ENCODE peak calls at places on chromosome 5, in seven cellular contexts. A, J, V, P, F, G and X are unnamed samples.

GRCh38 chr5:126614189-126614588 is 13.4 kb downstream of the PHAX start:
- DNase-seq in A (no peak), J (no peak), V (peak; percentile 17), P (no peak), F (no peak), G (no peak), X (no peak)

GRCh38 chr5:147727200-147727599 is 55.3 kb downstream of the JAKMIP2 start:
- DNase-seq in A (no peak), J (no peak), V (no peak), P (no peak), F (no peak), G (no peak), X (no peak)

GRCh38 chr5:137603891-137604290 is 104.8 kb upstream of the SPOCK1 start:
- DNase-seq in A (no peak), J (no peak), V (no peak), P (no peak), F (no peak), G (no peak), X (no peak)

GRCh38 chr5:120396186-120396585 is 67.9 kb upstream of the PRR16 start:
- DNase-seq in A (no peak), J (no peak), V (no peak), P (no peak), F (no peak), G (no peak), X (no peak)

GRCh38 chr5:179698935-179699639 is at the start of gene CANX:
- DNase-seq in A (no peak), J (no peak), V (no peak), P (no peak), F (no peak), G (peak; percentile 49), X (no peak)

GRCh38 chr5:43192558-43193170 is 639 bp downstream of the NIM1K start:
- DNase-seq in A (no peak), J (no peak), V (peak; percentile 49), P (no peak), F (peak; percentile 39), G (no peak), X (no peak)

GRCh38 chr5:127957183-127957582 is 126.4 kb upstream of the SLC12A2 start:
- DNase-seq in A (peak; percentile 10), J (no peak), V (no peak), P (no peak), F (peak; percentile 53), G (no peak), X (no peak)

GRCh38 chr5:78731884-78732283 is 83.3 kb upstream of the LHFPL2 start:
- DNase-seq in A (no peak), J (no peak), V (no peak), P (no peak), F (no peak), G (no peak), X (no peak)

GRCh38 chr5:44574626-44575025 is 185.4 kb upstream of the FGF10 start:
- DNase-seq in A (no peak), J (no peak), V (no peak), P (no peak), F (no peak), G (no peak), X (no peak)

GRCh38 chr5:134649163-134649916 is 755 bp downstream of the SEC24A start:
- DNase-seq in A (no peak), J (no peak), V (no peak), P (no peak), F (peak; percentile 39), G (peak; percentile 55), X (no peak)

GRCh38 chr5:109062669-109063068 is 315.0 kb downstream of the FER start:
- DNase-seq in A (no peak), J (no peak), V (no peak), P (no peak), F (no peak), G (no peak), X (no peak)

GRCh38 chr5:74389531-74390305 is 250.8 kb downstream of the ENC1 start:
- DNase-seq in A (no peak), J (no peak), V (no peak), P (no peak), F (peak; percentile 24), G (no peak), X (no peak)

GRCh38 chr5:449151-449550 is 6.2 kb downstream of the EXOC3 start:
- DNase-seq in A (no peak), J (no peak), V (no peak), P (no peak), F (no peak), G (no peak), X (no peak)

GRCh38 chr5:178325311-178326053 is 92.9 kb upstream of the PHYKPL start:
- DNase-seq in A (no peak), J (no peak), V (no peak), P (no peak), F (no peak), G (no peak), X (no peak)
- TF ChIP-seq YY1 in A (no peak), J (no peak), V (no peak), P (no peak), F (no peak), G (no peak), X (no peak)

DNA sequence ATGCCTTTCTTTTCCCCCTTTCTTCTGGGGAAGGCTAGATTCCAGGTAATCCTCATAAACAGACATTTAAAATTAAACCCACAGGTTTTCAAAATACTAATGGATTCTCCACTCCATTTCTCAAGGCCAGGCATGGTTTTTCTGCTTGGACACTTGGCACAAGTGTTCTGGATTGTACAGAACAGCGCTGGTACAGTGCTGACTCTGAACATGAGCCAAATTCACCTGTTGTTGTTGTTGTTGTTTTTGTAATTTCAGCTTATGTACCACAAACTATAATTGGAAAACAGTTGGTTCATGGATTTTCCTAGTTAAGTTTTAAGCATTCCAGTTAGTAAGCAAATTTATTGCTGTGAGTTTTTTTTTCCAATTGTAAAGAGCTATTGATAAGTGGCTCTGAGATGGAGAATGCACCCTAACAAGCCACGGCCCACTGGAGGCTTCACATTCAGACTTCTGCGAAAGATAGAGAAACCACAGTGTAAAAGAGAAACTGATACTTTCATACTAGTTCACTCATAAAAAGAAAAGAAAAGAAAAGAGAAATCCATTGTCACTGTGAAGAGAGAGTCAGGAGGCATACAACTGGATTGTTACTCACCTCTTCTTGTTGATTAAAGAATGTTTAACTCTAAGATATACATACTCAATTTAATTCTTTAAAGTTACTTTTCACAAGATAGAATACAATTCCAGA is 16.2 kb upstream of the ITGA1 start:
- DNase-seq in A (no peak), J (no peak), V (no peak), P (no peak), F (no peak), G (no peak), X (no peak)
- TF ChIP-seq YY1 in A (no peak), J (no peak), V (no peak), P (no peak), F (no peak), G (no peak), X (no peak)

GRCh38 chr5:60699549-60700346 is at the start of gene DEPDC1B:
- DNase-seq in A (peak; percentile 83), J (peak; percentile 76), V (peak; percentile 95), P (peak; percentile 50), F (peak; percentile 92), G (peak; percentile 94), X (peak; percentile 70)

GRCh38 chr5:60698316-60698715 is 1.6 kb downstream of the DEPDC1B start:
- DNase-seq in A (no peak), J (no peak), V (no peak), P (no peak), F (no peak), G (no peak), X (no peak)

GRCh38 chr5:60700347-60700815 is 415 bp upstream of the DEPDC1B start:
- DNase-seq in A (peak; percentile 27), J (no peak), V (no peak), P (no peak), F (peak; percentile 36), G (peak; percentile 43), X (no peak)

GRCh38 chr5:60703944-60704343 is 4.0 kb upstream of the DEPDC1B start:
- DNase-seq in A (no peak), J (no peak), V (no peak), P (no peak), F (no peak), G (no peak), X (no peak)

DNA sequence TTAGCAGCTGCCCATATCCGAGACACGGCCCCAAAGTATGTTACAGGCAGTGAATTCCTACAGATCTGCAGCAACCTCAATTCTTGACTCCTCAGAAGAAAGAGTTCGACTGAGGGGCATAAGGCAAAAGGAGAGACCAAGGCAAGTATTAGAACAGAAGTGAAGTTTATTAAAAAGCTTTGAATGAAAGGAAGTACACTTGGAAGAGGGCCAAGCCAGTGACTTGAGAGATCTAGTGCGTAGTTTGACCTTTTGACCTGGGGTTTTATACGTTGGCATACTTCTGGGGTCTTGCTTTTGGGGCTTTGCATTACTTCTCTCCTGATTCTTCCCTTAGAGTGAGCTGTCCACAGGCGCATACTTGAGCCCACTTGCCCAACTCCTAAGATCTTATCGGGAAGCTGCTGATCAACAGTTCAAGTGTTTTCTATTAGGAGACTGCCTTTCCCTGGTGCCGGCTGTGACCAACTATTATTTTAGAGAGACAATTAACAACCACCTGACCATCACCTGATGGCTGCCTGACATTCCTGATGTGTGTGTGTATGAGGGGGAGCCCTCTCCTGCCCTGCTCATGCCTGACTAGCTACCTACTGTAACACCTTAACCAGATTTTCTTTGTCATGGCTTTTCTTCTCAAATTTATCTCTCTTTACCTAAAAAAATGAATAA is 1.5 kb upstream of the DEPDC1B start:
- DNase-seq in A (no peak), J (no peak), V (no peak), P (no peak), F (no peak), G (peak; percentile 47), X (no peak)
- TF ChIP-seq YY1 in A (no peak), J (no peak), V (no peak), P (no peak), F (no peak), G (no peak), X (no peak)

GRCh38 chr5:149063901-149064478 is 1.1 kb upstream of the SH3TC2 start:
- DNase-seq in A (peak; percentile 27), J (no peak), V (no peak), P (no peak), F (no peak), G (no peak), X (no peak)

GRCh38 chr5:149060325-149060724 is 2.5 kb downstream of the SH3TC2 start:
- DNase-seq in A (peak; percentile 75), J (no peak), V (no peak), P (no peak), F (peak; percentile 75), G (peak; percentile 65), X (no peak)

GRCh38 chr5:149061341-149061740 is 1.5 kb downstream of the SH3TC2 start:
- DNase-seq in A (no peak), J (no peak), V (no peak), P (no peak), F (no peak), G (no peak), X (no peak)

GRCh38 chr5:149063017-149063687 is at the start of gene SH3TC2:
- DNase-seq in A (peak; percentile 90), J (peak; percentile 72), V (peak; percentile 53), P (no peak), F (no peak), G (peak; percentile 53), X (peak; percentile 78)

DNA sequence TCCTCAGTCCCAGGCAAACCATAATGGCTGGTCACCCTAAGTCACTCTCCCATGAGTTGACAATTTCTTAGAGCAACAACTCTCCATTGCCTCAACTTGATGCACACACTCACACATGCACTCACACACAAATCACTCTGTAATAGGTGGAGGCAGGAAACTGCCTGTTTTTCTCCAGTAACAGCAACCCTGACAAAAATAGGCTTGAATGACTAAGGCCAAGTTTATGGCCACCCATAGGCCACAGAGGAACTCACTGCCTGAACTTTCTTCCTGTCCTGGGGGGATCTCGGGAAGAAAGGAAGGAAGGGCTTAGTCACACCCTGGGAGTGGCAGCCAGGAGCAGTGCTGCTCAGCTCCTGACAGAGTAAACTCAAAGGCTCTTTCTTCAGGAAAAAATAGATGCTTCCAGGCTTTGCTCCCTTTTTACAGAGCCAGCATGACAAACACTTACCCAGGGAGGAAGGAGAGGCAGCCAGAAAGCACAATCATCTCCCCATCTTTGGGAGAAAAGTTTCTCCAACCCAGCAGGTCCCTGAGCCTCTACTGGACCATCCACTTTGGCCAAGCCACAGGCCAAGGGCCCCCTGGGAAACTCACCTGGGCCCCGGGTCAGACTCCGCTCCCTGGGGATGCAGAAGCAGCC is 368 bp downstream of the SH3TC2 start:
- DNase-seq in A (peak; percentile 34), J (peak; percentile 83), V (no peak), P (no peak), F (no peak), G (peak; percentile 30), X (peak; percentile 11)
- TF ChIP-seq YY1 in A (no peak), J (peak; percentile 80), V (no peak), P (no peak), F (peak; percentile 53), G (no peak), X (no peak)